ENCODE peak calls at places on chromosomes 5 and 9, in seven cellular contexts. One of them, this sample, is unnamed.

GRCh38 chr5:41465493-41466171 is 44.8 kb downstream of the PLCXD3 start:
- DNase-seq in K562: no peak
- DNase-seq in GM12878: no peak
- DNase-seq in HepG2: no peak
- DNase-seq in GM12892: no peak
- DNase-seq in H1: no peak
- DNase-seq in SK-N-SH: no peak
- DNase-seq in this sample: no peak

GRCh38 chr9:89179535-89179919 is 909 bp upstream of the SHC3 start:
- DNase-seq in GM12892: no peak
- DNase-seq in H1: no peak
- DNase-seq in GM12878: no peak
- DNase-seq in SK-N-SH: no peak
- DNase-seq in HepG2: no peak
- DNase-seq in K562: no peak
- DNase-seq in this sample: no peak

GRCh38 chr9:99491408-99492259 is 269.6 kb downstream of the SEC61B start:
- DNase-seq in K562: no peak
- DNase-seq in H1: no peak
- DNase-seq in GM12878: peak; percentile 20
- DNase-seq in SK-N-SH: no peak
- DNase-seq in GM12892: no peak
- DNase-seq in HepG2: no peak
- DNase-seq in this sample: no peak

GRCh38 chr5:154714271-154714986 is 40.7 kb upstream of the LARP1 start:
- DNase-seq in K562: no peak
- DNase-seq in HepG2: peak; percentile 66
- DNase-seq in SK-N-SH: no peak
- DNase-seq in H1: no peak
- DNase-seq in GM12892: no peak
- DNase-seq in GM12878: peak; percentile 32
- DNase-seq in this sample: peak; percentile 39

GRCh38 chr5:82785941-82786340 is 291.3 kb downstream of the TMEM167A start:
- DNase-seq in K562: no peak
- DNase-seq in HepG2: peak; percentile 29
- DNase-seq in GM12892: no peak
- DNase-seq in GM12878: no peak
- DNase-seq in SK-N-SH: no peak
- DNase-seq in H1: no peak
- DNase-seq in this sample: no peak

GRCh38 chr5:81718300-81718699 is 32.6 kb downstream of the SSBP2 start:
- DNase-seq in GM12878: no peak
- DNase-seq in SK-N-SH: no peak
- DNase-seq in H1: no peak
- DNase-seq in GM12892: no peak
- DNase-seq in HepG2: no peak
- DNase-seq in K562: peak; percentile 17
- DNase-seq in this sample: no peak

GRCh38 chr9:120926397-120926928 is at the start of gene TRAF1:
- DNase-seq in GM12878: no peak
- DNase-seq in SK-N-SH: no peak
- DNase-seq in K562: no peak
- DNase-seq in HepG2: no peak
- DNase-seq in H1: no peak
- DNase-seq in GM12892: no peak
- DNase-seq in this sample: no peak

GRCh38 chr5:132782101-132782500 is 5.1 kb upstream of the SEPTIN8 start:
- DNase-seq in GM12892: no peak
- DNase-seq in K562: no peak
- DNase-seq in HepG2: no peak
- DNase-seq in SK-N-SH: no peak
- DNase-seq in H1: no peak
- DNase-seq in GM12878: no peak
- DNase-seq in this sample: no peak

GRCh38 chr9:84862786-84863185 is 193.3 kb downstream of the NTRK2 start:
- DNase-seq in GM12892: no peak
- DNase-seq in HepG2: no peak
- DNase-seq in K562: no peak
- DNase-seq in SK-N-SH: no peak
- DNase-seq in H1: peak; percentile 66
- DNase-seq in GM12878: no peak
- DNase-seq in this sample: no peak

GRCh38 chr5:27568811-27569210 is 530.4 kb upstream of the CDH9 start:
- DNase-seq in H1: no peak
- DNase-seq in K562: no peak
- DNase-seq in HepG2: no peak
- DNase-seq in GM12892: no peak
- DNase-seq in GM12878: no peak
- DNase-seq in SK-N-SH: no peak
- DNase-seq in this sample: no peak

GRCh38 chr5:616342-617039 is 4.4 kb downstream of the CEP72 start:
- DNase-seq in HepG2: no peak
- DNase-seq in K562: peak; percentile 37
- DNase-seq in GM12892: no peak
- DNase-seq in SK-N-SH: no peak
- DNase-seq in GM12878: no peak
- DNase-seq in H1: no peak
- DNase-seq in this sample: no peak

GRCh38 chr9:38486837-38487236 is 62.6 kb upstream of the IGFBPL1 start:
- DNase-seq in GM12878: no peak
- DNase-seq in SK-N-SH: no peak
- DNase-seq in GM12892: no peak
- DNase-seq in K562: no peak
- DNase-seq in H1: peak; percentile 59
- DNase-seq in HepG2: no peak
- DNase-seq in this sample: no peak

GRCh38 chr5:77864997-77865396 is 88.9 kb upstream of the TBCA start:
- DNase-seq in HepG2: no peak
- DNase-seq in K562: no peak
- DNase-seq in SK-N-SH: no peak
- DNase-seq in GM12878: no peak
- DNase-seq in H1: no peak
- DNase-seq in GM12892: no peak
- DNase-seq in this sample: no peak

GRCh38 chr9:25226901-25227686 is 451.1 kb downstream of the TUSC1 start:
- DNase-seq in SK-N-SH: no peak
- DNase-seq in GM12892: no peak
- DNase-seq in K562: no peak
- DNase-seq in H1: no peak
- DNase-seq in GM12878: no peak
- DNase-seq in HepG2: no peak
- DNase-seq in this sample: no peak

GRCh38 chr9:893843-894420 is 52.4 kb downstream of the DMRT1 start:
- DNase-seq in K562: peak; percentile 49
- DNase-seq in HepG2: peak; percentile 56
- DNase-seq in H1: peak; percentile 66
- DNase-seq in SK-N-SH: peak; percentile 56
- DNase-seq in GM12878: peak; percentile 91
- DNase-seq in GM12892: peak; percentile 61
- DNase-seq in this sample: peak; percentile 62

GRCh38 chr5:35938518-35939227 is at the start of gene CAPSL:
- DNase-seq in HepG2: no peak
- DNase-seq in GM12878: no peak
- DNase-seq in SK-N-SH: peak; percentile 24
- DNase-seq in GM12892: no peak
- DNase-seq in K562: no peak
- DNase-seq in H1: peak; percentile 70
- DNase-seq in this sample: no peak

GRCh38 chr5:127909078-127909477 is 174.5 kb upstream of the SLC12A2 start:
- DNase-seq in GM12878: no peak
- DNase-seq in K562: peak; percentile 10
- DNase-seq in H1: no peak
- DNase-seq in HepG2: peak; percentile 42
- DNase-seq in SK-N-SH: peak; percentile 13
- DNase-seq in GM12892: no peak
- DNase-seq in this sample: no peak

GRCh38 chr5:154309361-154309725 is 118.8 kb downstream of the GALNT10 start:
- DNase-seq in GM12892: no peak
- DNase-seq in GM12878: no peak
- DNase-seq in H1: no peak
- DNase-seq in K562: no peak
- DNase-seq in SK-N-SH: no peak
- DNase-seq in HepG2: no peak
- DNase-seq in this sample: no peak

GRCh38 chr9:88680041-88680440 is 145.1 kb downstream of the NXNL2 start:
- DNase-seq in HepG2: no peak
- DNase-seq in SK-N-SH: no peak
- DNase-seq in GM12878: no peak
- DNase-seq in K562: no peak
- DNase-seq in H1: no peak
- DNase-seq in GM12892: no peak
- DNase-seq in this sample: no peak

GRCh38 chr5:94759022-94759421 is 140.6 kb downstream of the SLF1 start:
- DNase-seq in SK-N-SH: no peak
- DNase-seq in GM12878: no peak
- DNase-seq in HepG2: no peak
- DNase-seq in GM12892: no peak
- DNase-seq in K562: no peak
- DNase-seq in H1: no peak
- DNase-seq in this sample: no peak

GRCh38 chr9:130732793-130733221 is 39.2 kb downstream of the EXOSC2 start:
- DNase-seq in GM12878: no peak
- DNase-seq in SK-N-SH: no peak
- DNase-seq in HepG2: no peak
- DNase-seq in H1: no peak
- DNase-seq in GM12892: no peak
- DNase-seq in K562: peak; percentile 56
- DNase-seq in this sample: no peak

GRCh38 chr9:84447305-84447704 is 106.7 kb upstream of the SLC28A3 start:
- DNase-seq in HepG2: no peak
- DNase-seq in H1: no peak
- DNase-seq in GM12892: no peak
- DNase-seq in K562: no peak
- DNase-seq in SK-N-SH: no peak
- DNase-seq in GM12878: no peak
- DNase-seq in this sample: no peak

GRCh38 chr9:126423022-126423708 is 96.5 kb downstream of the MVB12B start:
- DNase-seq in H1: no peak
- DNase-seq in HepG2: no peak
- DNase-seq in GM12878: no peak
- DNase-seq in K562: no peak
- DNase-seq in GM12892: no peak
- DNase-seq in SK-N-SH: peak; percentile 49
- DNase-seq in this sample: no peak

GRCh38 chr5:151820903-151821302 is 49.1 kb downstream of the G3BP1 start:
- DNase-seq in H1: no peak
- DNase-seq in GM12892: no peak
- DNase-seq in GM12878: no peak
- DNase-seq in HepG2: peak; percentile 98
- DNase-seq in K562: no peak
- DNase-seq in SK-N-SH: no peak
- DNase-seq in this sample: no peak

GRCh38 chr9:14119694-14120514 is 194.0 kb downstream of the NFIB start:
- DNase-seq in SK-N-SH: no peak
- DNase-seq in HepG2: no peak
- DNase-seq in H1: no peak
- DNase-seq in GM12892: no peak
- DNase-seq in GM12878: no peak
- DNase-seq in K562: no peak
- DNase-seq in this sample: no peak

GRCh38 chr5:155049569-155050383 is 36.2 kb downstream of the KIF4B start:
- DNase-seq in GM12878: no peak
- DNase-seq in K562: no peak
- DNase-seq in GM12892: no peak
- DNase-seq in HepG2: peak; percentile 4
- DNase-seq in SK-N-SH: no peak
- DNase-seq in H1: peak; percentile 60
- DNase-seq in this sample: no peak

GRCh38 chr9:108474356-108474755 is 381.4 kb downstream of the ACTL7B start:
- DNase-seq in SK-N-SH: no peak
- DNase-seq in K562: no peak
- DNase-seq in GM12878: no peak
- DNase-seq in GM12892: no peak
- DNase-seq in HepG2: no peak
- DNase-seq in H1: no peak
- DNase-seq in this sample: no peak

GRCh38 chr5:59745422-59745863 is 148.1 kb downstream of the PDE4D start:
- DNase-seq in GM12878: no peak
- DNase-seq in HepG2: no peak
- DNase-seq in H1: no peak
- DNase-seq in K562: no peak
- DNase-seq in SK-N-SH: no peak
- DNase-seq in GM12892: no peak
- DNase-seq in this sample: no peak

GRCh38 chr5:135069016-135069770 is 35.2 kb upstream of the PITX1 start:
- DNase-seq in GM12892: no peak
- DNase-seq in SK-N-SH: no peak
- DNase-seq in K562: no peak
- DNase-seq in HepG2: no peak
- DNase-seq in H1: no peak
- DNase-seq in GM12878: no peak
- DNase-seq in this sample: no peak

GRCh38 chr5:107257885-107258520 is 412.7 kb downstream of the EFNA5 start:
- DNase-seq in GM12878: peak; percentile 20
- DNase-seq in SK-N-SH: no peak
- DNase-seq in HepG2: no peak
- DNase-seq in GM12892: no peak
- DNase-seq in K562: no peak
- DNase-seq in H1: no peak
- DNase-seq in this sample: no peak
- TF ChIP-seq TAF1 in GM12878: no peak
- TF ChIP-seq TAF1 in SK-N-SH: no peak
- TF ChIP-seq TAF1 in HepG2: no peak
- TF ChIP-seq TAF1 in GM12892: no peak
- TF ChIP-seq TAF1 in K562: no peak
- TF ChIP-seq TAF1 in H1: no peak
- TF ChIP-seq TAF1 in this sample: no peak

DNA sequence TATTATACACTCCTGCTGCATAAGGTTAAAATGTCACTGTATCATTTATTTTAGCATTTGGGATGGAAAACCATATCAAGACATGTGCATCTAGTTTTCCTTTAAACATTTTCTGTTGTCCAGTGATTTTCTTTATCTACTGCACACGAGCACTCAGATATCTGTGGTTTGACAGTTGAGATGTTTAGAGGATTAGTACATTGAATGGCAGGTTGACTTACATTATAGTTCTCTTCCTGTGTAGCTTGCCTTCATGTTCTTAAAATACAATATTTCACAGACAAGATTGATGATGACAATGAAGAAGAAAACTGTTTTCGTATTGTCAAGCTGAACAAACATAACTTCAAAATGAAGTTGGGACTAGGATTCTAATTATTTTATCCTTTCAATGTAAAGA is 2378.4 kb upstream of the WWC1 start:
- DNase-seq in K562: no peak
- DNase-seq in SK-N-SH: no peak
- DNase-seq in GM12878: no peak
- DNase-seq in H1: no peak
- DNase-seq in HepG2: no peak
- DNase-seq in GM12892: no peak
- DNase-seq in this sample: no peak
- TF ChIP-seq POLR2AphosphoS5 in K562: no peak
- TF ChIP-seq POLR2AphosphoS5 in SK-N-SH: no peak
- TF ChIP-seq POLR2AphosphoS5 in GM12878: no peak
- TF ChIP-seq POLR2AphosphoS5 in H1: no peak
- TF ChIP-seq POLR2AphosphoS5 in HepG2: no peak
- TF ChIP-seq POLR2AphosphoS5 in GM12892: no peak
- TF ChIP-seq POLR2AphosphoS5 in this sample: no peak

GRCh38 chr9:136028760-136029470 is 66.2 kb downstream of the NACC2 start:
- DNase-seq in SK-N-SH: no peak
- DNase-seq in HepG2: no peak
- DNase-seq in GM12878: no peak
- DNase-seq in K562: no peak
- DNase-seq in GM12892: no peak
- DNase-seq in H1: no peak
- DNase-seq in this sample: no peak
- TF ChIP-seq TAF1 in SK-N-SH: no peak
- TF ChIP-seq TAF1 in HepG2: no peak
- TF ChIP-seq TAF1 in GM12878: no peak
- TF ChIP-seq TAF1 in K562: no peak
- TF ChIP-seq TAF1 in GM12892: no peak
- TF ChIP-seq TAF1 in H1: no peak
- TF ChIP-seq TAF1 in this sample: no peak

GRCh38 chr9:35488566-35489312 is 1.2 kb upstream of the RUSC2 start:
- DNase-seq in GM12878: no peak
- DNase-seq in K562: no peak
- DNase-seq in GM12892: no peak
- DNase-seq in H1: no peak
- DNase-seq in HepG2: peak; percentile 52
- DNase-seq in SK-N-SH: no peak
- DNase-seq in this sample: no peak
- TF ChIP-seq POLR2AphosphoS5 in GM12878: no peak
- TF ChIP-seq POLR2AphosphoS5 in K562: no peak
- TF ChIP-seq POLR2AphosphoS5 in GM12892: no peak
- TF ChIP-seq POLR2AphosphoS5 in H1: no peak
- TF ChIP-seq POLR2AphosphoS5 in HepG2: no peak
- TF ChIP-seq POLR2AphosphoS5 in SK-N-SH: no peak
- TF ChIP-seq POLR2AphosphoS5 in this sample: no peak